ENCODE peak calls at places on chromosome 5, in ten cellular contexts. A is C1 segment of cervical spinal cord; V is HFF-Myc; Y is NAMALWA; W is CD8-positive, alpha-beta memory T cell; N is GM04504; F is NCI-H82; U is stimulated activated CD4-positive, alpha-beta T cell treated with anti-CD3 and anti-CD28 coated beads, TNF-alpha, amount 100 ng/mL, for 1 hour; L is stimulated activated CD8-positive, alpha-beta memory T cell treated with anti-CD3 and anti-CD28 coated beads, Interleukin-4, amount 100 ng/mL, for 4 hours; K is cardiac septum. G is an unnamed sample.

GRCh38 chr5:65034782-65035181 is 266.1 kb downstream of the CWC27 start:
- DNase-seq in Y (no peak), A (no peak), N (no peak), F (peak; percentile 76), V (no peak), K (no peak), L (no peak), U (no peak), W (no peak), G (peak; percentile 14)

GRCh38 chr5:131384616-131385214 is 120.9 kb downstream of the CDC42SE2 start:
- DNase-seq in V (no peak), L (no peak), A (no peak), N (no peak), Y (no peak), U (no peak), K (no peak), F (no peak), W (no peak), G (no peak)

GRCh38 chr5:135028791-135029467 is 5.1 kb downstream of the PITX1 start:
- DNase-seq in U (no peak), F (no peak), K (no peak), V (no peak), Y (no peak), N (no peak), A (no peak), L (no peak), W (no peak), G (no peak)

GRCh38 chr5:64865662-64866061 is 96.9 kb downstream of the CWC27 start:
- DNase-seq in W (no peak), Y (no peak), L (no peak), V (no peak), A (no peak), U (no peak), F (no peak), N (no peak), K (no peak), G (no peak)

GRCh38 chr5:33832904-33833575 is 58.8 kb downstream of the ADAMTS12 start:
- DNase-seq in Y (no peak), K (no peak), W (no peak), V (no peak), N (no peak), F (no peak), A (no peak), U (no peak), L (no peak), G (no peak)

GRCh38 chr5:17169507-17169906 is 47.9 kb upstream of the BASP1 start:
- DNase-seq in W (no peak), A (no peak), K (no peak), N (no peak), U (no peak), V (no peak), L (no peak), F (no peak), Y (no peak), G (no peak)

GRCh38 chr5:159038907-159039306 is 60.8 kb downstream of the EBF1 start:
- DNase-seq in F (no peak), Y (no peak), W (no peak), V (no peak), L (no peak), K (no peak), U (no peak), A (no peak), N (peak; percentile 83), G (no peak)

GRCh38 chr5:150142800-150143724 is 12.6 kb downstream of the PDGFRB start:
- DNase-seq in U (no peak), K (no peak), A (no peak), L (no peak), V (no peak), W (no peak), F (peak; percentile 10), Y (no peak), N (peak; percentile 93), G (no peak)

GRCh38 chr5:139668064-139668880 is 20.1 kb downstream of the CXXC5 start:
- DNase-seq in F (no peak), Y (peak; percentile 66), N (no peak), W (peak; percentile 73), K (no peak), V (no peak), A (no peak), U (no peak), L (no peak), G (no peak)

GRCh38 chr5:84729326-84729725 is 344.6 kb upstream of the EDIL3 start:
- DNase-seq in L (no peak), V (no peak), K (no peak), U (no peak), Y (no peak), A (peak; percentile 11), N (no peak), W (no peak), F (peak; percentile 2), G (no peak)

GRCh38 chr5:107670927-107671741 is at the start of gene EFNA5:
- DNase-seq in U (no peak), A (no peak), N (peak; percentile 19), W (no peak), F (peak; percentile 60), V (no peak), K (no peak), Y (peak; percentile 75), L (no peak), G (no peak)

GRCh38 chr5:143435207-143435657 is 31.7 kb upstream of the NR3C1 start:
- DNase-seq in Y (peak; percentile 95), F (no peak), V (no peak), A (no peak), W (peak; percentile 57), L (no peak), U (no peak), K (no peak), N (no peak), G (no peak)

G was measured in cortex of kidney.